ENCODE peak calls at places on chromosomes 1 and 21, in seven cellular contexts. One of them, this sample, is unnamed.

GRCh38 chr1:9561429-9561828 is 22.2 kb downstream of the SLC25A33 start:
- DNase-seq in left cardiac atrium: no peak
- DNase-seq in HCEC 1CT: peak
- DNase-seq in activated CD8-positive, alpha-beta memory T cell treated with anti-CD3 and anti-CD28 coated beads for 24 hours: no peak
- DNase-seq in mesothelial cell of epicardium: no peak
- DNase-seq in stimulated activated CD8-positive, alpha-beta memory T cell treated with anti-CD3 and anti-CD28 coated beads, Interleukin-2, amount 100 ng/mL, for 1 hour: no peak
- DNase-seq in skeletal muscle cell: peak
- DNase-seq in this sample: no peak

GRCh38 chr1:224542783-224543440 is 73.2 kb upstream of the CNIH3 start:
- DNase-seq in left cardiac atrium: no peak
- DNase-seq in HCEC 1CT: peak
- DNase-seq in activated CD8-positive, alpha-beta memory T cell treated with anti-CD3 and anti-CD28 coated beads for 24 hours: no peak
- DNase-seq in mesothelial cell of epicardium: no peak
- DNase-seq in stimulated activated CD8-positive, alpha-beta memory T cell treated with anti-CD3 and anti-CD28 coated beads, Interleukin-2, amount 100 ng/mL, for 1 hour: no peak
- DNase-seq in skeletal muscle cell: peak
- DNase-seq in this sample: no peak

GRCh38 chr1:202765726-202766125 is 42.5 kb downstream of the KDM5B start:
- DNase-seq in left cardiac atrium: no peak
- DNase-seq in HCEC 1CT: no peak
- DNase-seq in activated CD8-positive, alpha-beta memory T cell treated with anti-CD3 and anti-CD28 coated beads for 24 hours: no peak
- DNase-seq in mesothelial cell of epicardium: no peak
- DNase-seq in stimulated activated CD8-positive, alpha-beta memory T cell treated with anti-CD3 and anti-CD28 coated beads, Interleukin-2, amount 100 ng/mL, for 1 hour: no peak
- DNase-seq in skeletal muscle cell: no peak
- DNase-seq in this sample: no peak

GRCh38 chr1:89935235-89935634 is 59.7 kb upstream of the ZNF326 start:
- DNase-seq in left cardiac atrium: no peak
- DNase-seq in HCEC 1CT: no peak
- DNase-seq in activated CD8-positive, alpha-beta memory T cell treated with anti-CD3 and anti-CD28 coated beads for 24 hours: no peak
- DNase-seq in mesothelial cell of epicardium: no peak
- DNase-seq in stimulated activated CD8-positive, alpha-beta memory T cell treated with anti-CD3 and anti-CD28 coated beads, Interleukin-2, amount 100 ng/mL, for 1 hour: no peak
- DNase-seq in skeletal muscle cell: no peak
- DNase-seq in this sample: no peak

GRCh38 chr1:29527314-29528004 is 291.1 kb downstream of the PTPRU start:
- DNase-seq in left cardiac atrium: no peak
- DNase-seq in HCEC 1CT: no peak
- DNase-seq in activated CD8-positive, alpha-beta memory T cell treated with anti-CD3 and anti-CD28 coated beads for 24 hours: peak
- DNase-seq in mesothelial cell of epicardium: peak
- DNase-seq in stimulated activated CD8-positive, alpha-beta memory T cell treated with anti-CD3 and anti-CD28 coated beads, Interleukin-2, amount 100 ng/mL, for 1 hour: no peak
- DNase-seq in skeletal muscle cell: no peak
- DNase-seq in this sample: no peak

GRCh38 chr1:51234721-51235425 is 1.2 kb upstream of the RNF11 start:
- DNase-seq in left cardiac atrium: peak
- DNase-seq in HCEC 1CT: peak
- DNase-seq in activated CD8-positive, alpha-beta memory T cell treated with anti-CD3 and anti-CD28 coated beads for 24 hours: peak
- DNase-seq in mesothelial cell of epicardium: no peak
- DNase-seq in stimulated activated CD8-positive, alpha-beta memory T cell treated with anti-CD3 and anti-CD28 coated beads, Interleukin-2, amount 100 ng/mL, for 1 hour: peak
- DNase-seq in skeletal muscle cell: no peak
- DNase-seq in this sample: no peak

GRCh38 chr1:50527249-50527986 is 104.2 kb upstream of the DMRTA2 start:
- DNase-seq in left cardiac atrium: no peak
- DNase-seq in HCEC 1CT: no peak
- DNase-seq in activated CD8-positive, alpha-beta memory T cell treated with anti-CD3 and anti-CD28 coated beads for 24 hours: no peak
- DNase-seq in mesothelial cell of epicardium: no peak
- DNase-seq in stimulated activated CD8-positive, alpha-beta memory T cell treated with anti-CD3 and anti-CD28 coated beads, Interleukin-2, amount 100 ng/mL, for 1 hour: no peak
- DNase-seq in skeletal muscle cell: no peak
- DNase-seq in this sample: no peak

GRCh38 chr1:119226880-119227279 is 86.4 kb upstream of the WARS2 start:
- DNase-seq in left cardiac atrium: no peak
- DNase-seq in HCEC 1CT: no peak
- DNase-seq in activated CD8-positive, alpha-beta memory T cell treated with anti-CD3 and anti-CD28 coated beads for 24 hours: no peak
- DNase-seq in mesothelial cell of epicardium: no peak
- DNase-seq in stimulated activated CD8-positive, alpha-beta memory T cell treated with anti-CD3 and anti-CD28 coated beads, Interleukin-2, amount 100 ng/mL, for 1 hour: no peak
- DNase-seq in skeletal muscle cell: peak
- DNase-seq in this sample: no peak

GRCh38 chr1:61448017-61448383 is 276.9 kb downstream of the TM2D1 start:
- DNase-seq in left cardiac atrium: no peak
- DNase-seq in HCEC 1CT: no peak
- DNase-seq in activated CD8-positive, alpha-beta memory T cell treated with anti-CD3 and anti-CD28 coated beads for 24 hours: no peak
- DNase-seq in mesothelial cell of epicardium: no peak
- DNase-seq in stimulated activated CD8-positive, alpha-beta memory T cell treated with anti-CD3 and anti-CD28 coated beads, Interleukin-2, amount 100 ng/mL, for 1 hour: no peak
- DNase-seq in skeletal muscle cell: no peak
- DNase-seq in this sample: no peak

GRCh38 chr21:36881223-36881622 is 85.2 kb downstream of the HLCS start:
- DNase-seq in left cardiac atrium: no peak
- DNase-seq in HCEC 1CT: no peak
- DNase-seq in activated CD8-positive, alpha-beta memory T cell treated with anti-CD3 and anti-CD28 coated beads for 24 hours: no peak
- DNase-seq in mesothelial cell of epicardium: no peak
- DNase-seq in stimulated activated CD8-positive, alpha-beta memory T cell treated with anti-CD3 and anti-CD28 coated beads, Interleukin-2, amount 100 ng/mL, for 1 hour: no peak
- DNase-seq in skeletal muscle cell: peak
- DNase-seq in this sample: no peak

GRCh38 chr1:2132222-2133038 is 62.1 kb downstream of the FAAP20 start:
- DNase-seq in left cardiac atrium: peak
- DNase-seq in HCEC 1CT: peak
- DNase-seq in activated CD8-positive, alpha-beta memory T cell treated with anti-CD3 and anti-CD28 coated beads for 24 hours: no peak
- DNase-seq in mesothelial cell of epicardium: no peak
- DNase-seq in stimulated activated CD8-positive, alpha-beta memory T cell treated with anti-CD3 and anti-CD28 coated beads, Interleukin-2, amount 100 ng/mL, for 1 hour: no peak
- DNase-seq in skeletal muscle cell: no peak
- DNase-seq in this sample: no peak

GRCh38 chr1:219088778-219089557 is 84.7 kb upstream of the LYPLAL1 start:
- DNase-seq in left cardiac atrium: peak
- DNase-seq in HCEC 1CT: peak
- DNase-seq in activated CD8-positive, alpha-beta memory T cell treated with anti-CD3 and anti-CD28 coated beads for 24 hours: no peak
- DNase-seq in mesothelial cell of epicardium: no peak
- DNase-seq in stimulated activated CD8-positive, alpha-beta memory T cell treated with anti-CD3 and anti-CD28 coated beads, Interleukin-2, amount 100 ng/mL, for 1 hour: no peak
- DNase-seq in skeletal muscle cell: peak
- DNase-seq in this sample: no peak

GRCh38 chr1:192524223-192524622 is 51.4 kb upstream of the RGS1 start:
- DNase-seq in left cardiac atrium: no peak
- DNase-seq in HCEC 1CT: no peak
- DNase-seq in activated CD8-positive, alpha-beta memory T cell treated with anti-CD3 and anti-CD28 coated beads for 24 hours: no peak
- DNase-seq in mesothelial cell of epicardium: no peak
- DNase-seq in stimulated activated CD8-positive, alpha-beta memory T cell treated with anti-CD3 and anti-CD28 coated beads, Interleukin-2, amount 100 ng/mL, for 1 hour: no peak
- DNase-seq in skeletal muscle cell: no peak
- DNase-seq in this sample: no peak

GRCh38 chr1:232988572-232989040 is 38.2 kb downstream of the NTPCR start:
- DNase-seq in left cardiac atrium: no peak
- DNase-seq in HCEC 1CT: peak
- DNase-seq in activated CD8-positive, alpha-beta memory T cell treated with anti-CD3 and anti-CD28 coated beads for 24 hours: peak
- DNase-seq in mesothelial cell of epicardium: no peak
- DNase-seq in stimulated activated CD8-positive, alpha-beta memory T cell treated with anti-CD3 and anti-CD28 coated beads, Interleukin-2, amount 100 ng/mL, for 1 hour: no peak
- DNase-seq in skeletal muscle cell: no peak
- DNase-seq in this sample: no peak

GRCh38 chr1:109754738-109755137 is 9.0 kb downstream of the EPS8L3 start:
- DNase-seq in left cardiac atrium: no peak
- DNase-seq in HCEC 1CT: no peak
- DNase-seq in activated CD8-positive, alpha-beta memory T cell treated with anti-CD3 and anti-CD28 coated beads for 24 hours: no peak
- DNase-seq in mesothelial cell of epicardium: no peak
- DNase-seq in stimulated activated CD8-positive, alpha-beta memory T cell treated with anti-CD3 and anti-CD28 coated beads, Interleukin-2, amount 100 ng/mL, for 1 hour: no peak
- DNase-seq in skeletal muscle cell: no peak
- DNase-seq in this sample: no peak

GRCh38 chr1:220751130-220751529 is 3.0 kb downstream of the MTARC2 start:
- DNase-seq in left cardiac atrium: no peak
- DNase-seq in HCEC 1CT: no peak
- DNase-seq in activated CD8-positive, alpha-beta memory T cell treated with anti-CD3 and anti-CD28 coated beads for 24 hours: no peak
- DNase-seq in mesothelial cell of epicardium: no peak
- DNase-seq in stimulated activated CD8-positive, alpha-beta memory T cell treated with anti-CD3 and anti-CD28 coated beads, Interleukin-2, amount 100 ng/mL, for 1 hour: no peak
- DNase-seq in skeletal muscle cell: no peak
- DNase-seq in this sample: no peak

GRCh38 chr1:53328009-53328489 is at the start of gene LRP8:
- DNase-seq in left cardiac atrium: peak
- DNase-seq in HCEC 1CT: peak
- DNase-seq in activated CD8-positive, alpha-beta memory T cell treated with anti-CD3 and anti-CD28 coated beads for 24 hours: peak
- DNase-seq in mesothelial cell of epicardium: peak
- DNase-seq in stimulated activated CD8-positive, alpha-beta memory T cell treated with anti-CD3 and anti-CD28 coated beads, Interleukin-2, amount 100 ng/mL, for 1 hour: peak
- DNase-seq in skeletal muscle cell: no peak
- DNase-seq in this sample: peak

GRCh38 chr1:235597867-235598553 is 51.6 kb downstream of the GNG4 start:
- DNase-seq in left cardiac atrium: no peak
- DNase-seq in HCEC 1CT: peak
- DNase-seq in activated CD8-positive, alpha-beta memory T cell treated with anti-CD3 and anti-CD28 coated beads for 24 hours: no peak
- DNase-seq in mesothelial cell of epicardium: no peak
- DNase-seq in stimulated activated CD8-positive, alpha-beta memory T cell treated with anti-CD3 and anti-CD28 coated beads, Interleukin-2, amount 100 ng/mL, for 1 hour: no peak
- DNase-seq in skeletal muscle cell: no peak
- DNase-seq in this sample: no peak

GRCh38 chr1:197526736-197527371 is 248.4 kb downstream of the DENND1B start:
- DNase-seq in left cardiac atrium: no peak
- DNase-seq in HCEC 1CT: peak
- DNase-seq in activated CD8-positive, alpha-beta memory T cell treated with anti-CD3 and anti-CD28 coated beads for 24 hours: no peak
- DNase-seq in mesothelial cell of epicardium: no peak
- DNase-seq in stimulated activated CD8-positive, alpha-beta memory T cell treated with anti-CD3 and anti-CD28 coated beads, Interleukin-2, amount 100 ng/mL, for 1 hour: no peak
- DNase-seq in skeletal muscle cell: no peak
- DNase-seq in this sample: no peak

This sample was measured in central memory CD8-positive, alpha-beta T cell.